ENCODE peak calls at places on chromosomes 2 and 18, in six cellular contexts. One of them, this sample, is unnamed. For H3K9me3, the result is how much of the 10 kb centered on the place peaks cover.

GRCh38 chr2:11187083-11187619 is 31.9 kb downstream of the SLC66A3 start:
- DNase-seq in esophagus squamous epithelium: no peak
- DNase-seq in SJCRH30: no peak
- DNase-seq in right cardiac atrium: no peak
- DNase-seq in PC-3: peak
- DNase-seq in uterus: no peak
- DNase-seq in this sample: peak

GRCh38 chr18:75200644-75201272 is 8.2 kb downstream of the PTGR3 start:
- DNase-seq in esophagus squamous epithelium: no peak
- DNase-seq in right cardiac atrium: no peak
- DNase-seq in PC-3: no peak
- DNase-seq in SJCRH30: no peak
- DNase-seq in uterus: no peak
- DNase-seq in this sample: no peak

GRCh38 chr2:159124931-159125467 is 156.6 kb downstream of the TANC1 start:
- DNase-seq in right cardiac atrium: no peak
- DNase-seq in uterus: no peak
- DNase-seq in PC-3: peak
- DNase-seq in SJCRH30: no peak
- DNase-seq in esophagus squamous epithelium: no peak
- DNase-seq in this sample: peak

GRCh38 chr18:59084286-59084779 is 55.4 kb upstream of the SEC11C start:
- DNase-seq in uterus: peak
- DNase-seq in right cardiac atrium: peak
- DNase-seq in SJCRH30: peak
- DNase-seq in PC-3: peak
- DNase-seq in esophagus squamous epithelium: peak
- DNase-seq in this sample: peak

GRCh38 chr2:120745420-120746178 is 9.9 kb downstream of the GLI2 start:
- DNase-seq in uterus: no peak
- DNase-seq in SJCRH30: no peak
- DNase-seq in PC-3: no peak
- DNase-seq in right cardiac atrium: no peak
- DNase-seq in esophagus squamous epithelium: no peak
- DNase-seq in this sample: no peak

GRCh38 chr2:155841442-155841841 is 491.1 kb downstream of the NR4A2 start:
- DNase-seq in uterus: no peak
- DNase-seq in right cardiac atrium: no peak
- DNase-seq in SJCRH30: no peak
- DNase-seq in PC-3: no peak
- DNase-seq in esophagus squamous epithelium: no peak
- DNase-seq in this sample: no peak

GRCh38 chr2:152822669-152823068 is 104.2 kb downstream of the ARL6IP6 start:
- DNase-seq in PC-3: no peak
- DNase-seq in esophagus squamous epithelium: no peak
- DNase-seq in right cardiac atrium: no peak
- DNase-seq in uterus: no peak
- DNase-seq in SJCRH30: no peak
- DNase-seq in this sample: no peak

GRCh38 chr2:212107014-212107413 is 431.6 kb downstream of the ERBB4 start:
- DNase-seq in SJCRH30: no peak
- DNase-seq in uterus: no peak
- DNase-seq in right cardiac atrium: no peak
- DNase-seq in PC-3: no peak
- DNase-seq in esophagus squamous epithelium: no peak
- DNase-seq in this sample: no peak

GRCh38 chr18:77069482-77069881 is 63.1 kb downstream of the MBP start:
- DNase-seq in esophagus squamous epithelium: no peak
- DNase-seq in right cardiac atrium: no peak
- DNase-seq in SJCRH30: no peak
- DNase-seq in uterus: no peak
- DNase-seq in PC-3: no peak
- DNase-seq in this sample: no peak

GRCh38 chr18:78583739-78584066 is 395.9 kb upstream of the SALL3 start:
- DNase-seq in PC-3: no peak
- DNase-seq in SJCRH30: peak
- DNase-seq in right cardiac atrium: no peak
- DNase-seq in uterus: no peak
- DNase-seq in esophagus squamous epithelium: no peak
- DNase-seq in this sample: no peak

GRCh38 chr18:78586596-78586995 is 393.0 kb upstream of the SALL3 start:
- DNase-seq in uterus: no peak
- DNase-seq in right cardiac atrium: no peak
- DNase-seq in esophagus squamous epithelium: no peak
- DNase-seq in SJCRH30: no peak
- DNase-seq in PC-3: no peak
- DNase-seq in this sample: no peak

GRCh38 chr18:78582898-78583738 is 396.5 kb upstream of the SALL3 start:
- DNase-seq in uterus: no peak
- DNase-seq in right cardiac atrium: no peak
- DNase-seq in esophagus squamous epithelium: no peak
- DNase-seq in PC-3: no peak
- DNase-seq in SJCRH30: no peak
- DNase-seq in this sample: no peak

GRCh38 chr18:78582131-78582789 is 397.4 kb upstream of the SALL3 start:
- DNase-seq in right cardiac atrium: no peak
- DNase-seq in SJCRH30: no peak
- DNase-seq in uterus: no peak
- DNase-seq in PC-3: no peak
- DNase-seq in esophagus squamous epithelium: no peak
- DNase-seq in this sample: no peak

GRCh38 chr18:78584167-78585022 is 395.2 kb upstream of the SALL3 start:
- DNase-seq in uterus: no peak
- DNase-seq in PC-3: no peak
- DNase-seq in esophagus squamous epithelium: no peak
- DNase-seq in SJCRH30: no peak
- DNase-seq in right cardiac atrium: no peak
- DNase-seq in this sample: no peak
- H3K9me3 ChIP-seq in uterus: under half
- H3K9me3 ChIP-seq in PC-3: under half
- H3K9me3 ChIP-seq in esophagus squamous epithelium: under half
- H3K9me3 ChIP-seq in SJCRH30: under half
- H3K9me3 ChIP-seq in right cardiac atrium: under half
- H3K9me3 ChIP-seq in this sample: under half

GRCh38 chr2:187544371-187545080 is 9.7 kb downstream of the TFPI start:
- DNase-seq in SJCRH30: no peak
- DNase-seq in right cardiac atrium: peak
- DNase-seq in PC-3: peak
- DNase-seq in esophagus squamous epithelium: no peak
- DNase-seq in uterus: peak
- DNase-seq in this sample: no peak
- H3K4me3 ChIP-seq in SJCRH30: no peak
- H3K4me3 ChIP-seq in right cardiac atrium: no peak
- H3K4me3 ChIP-seq in PC-3: no peak
- H3K4me3 ChIP-seq in esophagus squamous epithelium: no peak
- H3K4me3 ChIP-seq in uterus: no peak
- H3K4me3 ChIP-seq in this sample: peak

GRCh38 chr2:197292614-197293013 is 18.0 kb downstream of the ANKRD44 start:
- DNase-seq in esophagus squamous epithelium: no peak
- DNase-seq in PC-3: no peak
- DNase-seq in SJCRH30: no peak
- DNase-seq in uterus: no peak
- DNase-seq in right cardiac atrium: no peak
- DNase-seq in this sample: peak
- H3K27ac ChIP-seq in esophagus squamous epithelium: no peak
- H3K27ac ChIP-seq in PC-3: no peak
- H3K27ac ChIP-seq in SJCRH30: no peak
- H3K27ac ChIP-seq in uterus: no peak
- H3K27ac ChIP-seq in right cardiac atrium: no peak
- H3K27ac ChIP-seq in this sample: peak

GRCh38 chr2:67585400-67585799 is 188.3 kb downstream of the ETAA1 start:
- DNase-seq in esophagus squamous epithelium: no peak
- DNase-seq in PC-3: no peak
- DNase-seq in SJCRH30: no peak
- DNase-seq in right cardiac atrium: no peak
- DNase-seq in uterus: no peak
- DNase-seq in this sample: no peak
- H3K9me3 ChIP-seq in esophagus squamous epithelium: under half
- H3K9me3 ChIP-seq in PC-3: under half
- H3K9me3 ChIP-seq in SJCRH30: under half
- H3K9me3 ChIP-seq in right cardiac atrium: under half
- H3K9me3 ChIP-seq in uterus: under half
- H3K9me3 ChIP-seq in this sample: under half

DNA sequence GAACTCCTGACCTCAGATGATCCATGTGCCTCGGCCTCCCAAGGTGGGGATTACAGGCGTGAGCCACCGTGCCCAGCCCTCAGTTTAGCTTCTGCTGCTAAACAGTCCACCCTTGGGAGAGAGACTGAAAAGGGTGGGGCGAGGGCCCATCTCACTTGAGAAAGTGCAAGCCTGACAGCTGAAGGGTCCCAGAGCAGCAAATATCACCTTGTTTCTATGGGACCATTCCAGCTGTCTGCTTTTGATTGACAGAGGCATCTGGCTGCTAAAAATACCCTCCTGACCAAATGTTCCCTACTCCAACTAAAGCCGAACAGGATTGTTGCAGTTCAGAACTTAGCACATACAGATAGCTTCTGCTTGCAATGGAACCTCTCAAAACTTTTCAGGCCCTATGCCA is 436 bp upstream of the SMYD1 start:
- DNase-seq in SJCRH30: peak
- DNase-seq in uterus: no peak
- DNase-seq in PC-3: no peak
- DNase-seq in esophagus squamous epithelium: no peak
- DNase-seq in right cardiac atrium: no peak
- DNase-seq in this sample: no peak
- H3K4me3 ChIP-seq in SJCRH30: peak
- H3K4me3 ChIP-seq in uterus: no peak
- H3K4me3 ChIP-seq in PC-3: no peak
- H3K4me3 ChIP-seq in esophagus squamous epithelium: no peak
- H3K4me3 ChIP-seq in right cardiac atrium: no peak
- H3K4me3 ChIP-seq in this sample: no peak

DNA sequence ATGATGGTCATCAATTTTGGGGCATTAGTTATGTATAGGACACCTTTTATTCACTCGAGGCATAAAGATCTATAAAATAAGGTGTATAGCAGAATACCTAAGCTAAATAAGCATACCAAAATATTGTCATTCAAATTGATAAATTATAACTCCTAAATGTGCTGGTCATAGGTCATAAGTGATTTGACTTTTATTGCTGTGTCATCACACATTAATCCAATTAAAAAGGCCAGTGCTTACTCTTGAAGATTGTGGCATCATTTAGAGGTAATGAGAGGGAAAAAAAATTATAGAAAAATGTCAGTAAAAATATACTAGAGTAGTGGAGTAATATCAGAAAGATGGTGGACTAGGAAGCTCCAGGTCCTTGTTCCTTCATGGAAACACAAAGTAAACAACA is 346.9 kb upstream of the LRRTM1 start:
- DNase-seq in right cardiac atrium: no peak
- DNase-seq in PC-3: no peak
- DNase-seq in SJCRH30: no peak
- DNase-seq in esophagus squamous epithelium: no peak
- DNase-seq in uterus: no peak
- DNase-seq in this sample: no peak
- H3K27ac ChIP-seq in right cardiac atrium: no peak
- H3K27ac ChIP-seq in PC-3: no peak
- H3K27ac ChIP-seq in SJCRH30: no peak
- H3K27ac ChIP-seq in esophagus squamous epithelium: no peak
- H3K27ac ChIP-seq in uterus: no peak
- H3K27ac ChIP-seq in this sample: no peak

This sample was measured in A673.